ENCODE peak calls at places on chromosome 22, in eight cellular contexts. L, E, B, T, U, S, F and O are unnamed samples.

GRCh38 chr22:34966980-34967379 is 99.0 kb upstream of the ISX start:
- DNase-seq in L (no peak), E (no peak), B (no peak), T (peak; percentile 41), U (peak; percentile 1), S (no peak), F (no peak), O (no peak)

GRCh38 chr22:23279781-23280180 is 99.5 kb downstream of the BCR start:
- DNase-seq in L (no peak), E (no peak), B (no peak), T (peak; percentile 40), U (no peak), S (no peak), F (no peak), O (no peak)

GRCh38 chr22:40211481-40212052 is 33.8 kb downstream of the TNRC6B start:
- DNase-seq in L (no peak), E (no peak), B (no peak), T (no peak), U (no peak), S (no peak), F (no peak), O (no peak)

GRCh38 chr22:22988150-22988549 is 82.2 kb upstream of the GNAZ start:
- DNase-seq in L (no peak), E (no peak), B (no peak), T (no peak), U (no peak), S (no peak), F (no peak), O (no peak)

GRCh38 chr22:26418620-26419019 is 10.4 kb upstream of the ASPHD2 start:
- DNase-seq in L (no peak), E (no peak), B (no peak), T (no peak), U (no peak), S (no peak), F (no peak), O (no peak)

GRCh38 chr22:32200752-32201151 is 4.1 kb downstream of the RFPL2 start:
- DNase-seq in L (no peak), E (no peak), B (no peak), T (no peak), U (no peak), S (no peak), F (peak; percentile 45), O (no peak)

GRCh38 chr22:35140879-35141745 is 75.2 kb downstream of the ISX start:
- DNase-seq in L (no peak), E (no peak), B (no peak), T (no peak), U (no peak), S (no peak), F (peak; percentile 90), O (no peak)

GRCh38 chr22:45889539-45890350 is 87.2 kb downstream of the WNT7B start:
- DNase-seq in L (no peak), E (no peak), B (no peak), T (peak; percentile 63), U (no peak), S (no peak), F (peak; percentile 48), O (no peak)

GRCh38 chr22:19800306-19800705 is 39.7 kb downstream of the TBX1 start:
- DNase-seq in L (no peak), E (no peak), B (no peak), T (no peak), U (no peak), S (no peak), F (no peak), O (no peak)

GRCh38 chr22:19799322-19800190 is 39.0 kb downstream of the TBX1 start:
- DNase-seq in L (peak; percentile 90), E (peak; percentile 22), B (no peak), T (peak; percentile 97), U (no peak), S (no peak), F (peak; percentile 40), O (no peak)

GRCh38 chr22:19802001-19802880 is 41.7 kb downstream of the TBX1 start:
- DNase-seq in L (no peak), E (no peak), B (no peak), T (no peak), U (no peak), S (no peak), F (no peak), O (no peak)

GRCh38 chr22:19801340-19802000 is 40.9 kb downstream of the TBX1 start:
- DNase-seq in L (peak; percentile 58), E (no peak), B (no peak), T (peak; percentile 88), U (no peak), S (no peak), F (no peak), O (no peak)

GRCh38 chr22:19800761-19801244 is 40.2 kb downstream of the TBX1 start:
- DNase-seq in L (no peak), E (no peak), B (no peak), T (peak; percentile 44), U (no peak), S (no peak), F (peak; percentile 63), O (no peak)
- TF ChIP-seq CTCF in L (no peak), E (peak; percentile 25), B (no peak), T (peak; percentile 30), U (no peak), S (no peak), F (peak; percentile 63), O (peak; percentile 51)

GRCh38 chr22:29673361-29673760 is 46.4 kb upstream of the CABP7 start:
- DNase-seq in L (no peak), E (no peak), B (no peak), T (no peak), U (no peak), S (no peak), F (no peak), O (no peak)
- TF ChIP-seq CTCF in L (no peak), E (no peak), B (no peak), T (no peak), U (no peak), S (no peak), F (no peak), O (no peak)

GRCh38 chr22:38842512-38843200 is 1.2 kb downstream of the NPTXR start:
- DNase-seq in L (no peak), E (no peak), B (no peak), T (no peak), U (no peak), S (no peak), F (no peak), O (no peak)

GRCh38 chr22:38841635-38842034 is 2.2 kb downstream of the NPTXR start:
- DNase-seq in L (no peak), E (no peak), B (no peak), T (no peak), U (no peak), S (no peak), F (no peak), O (no peak)

GRCh38 chr22:38844661-38845367 is 986 bp upstream of the NPTXR start:
- DNase-seq in L (no peak), E (no peak), B (no peak), T (peak; percentile 86), U (no peak), S (no peak), F (no peak), O (no peak)

GRCh38 chr22:38843716-38844660 is at the start of gene NPTXR:
- DNase-seq in L (peak; percentile 61), E (no peak), B (peak; percentile 47), T (peak; percentile 50), U (peak; percentile 53), S (peak; percentile 36), F (peak; percentile 69), O (peak; percentile 40)

GRCh38 chr22:38843201-38843715 is 570 bp downstream of the NPTXR start:
- DNase-seq in L (peak; percentile 63), E (no peak), B (peak; percentile 54), T (peak; percentile 83), U (peak; percentile 55), S (peak; percentile 56), F (peak; percentile 73), O (peak; percentile 48)
- TF ChIP-seq CTCF in L (no peak), E (peak; percentile 53), B (no peak), T (peak; percentile 23), U (peak; percentile 34), S (no peak), F (peak; percentile 30), O (peak; percentile 51)

DNA sequence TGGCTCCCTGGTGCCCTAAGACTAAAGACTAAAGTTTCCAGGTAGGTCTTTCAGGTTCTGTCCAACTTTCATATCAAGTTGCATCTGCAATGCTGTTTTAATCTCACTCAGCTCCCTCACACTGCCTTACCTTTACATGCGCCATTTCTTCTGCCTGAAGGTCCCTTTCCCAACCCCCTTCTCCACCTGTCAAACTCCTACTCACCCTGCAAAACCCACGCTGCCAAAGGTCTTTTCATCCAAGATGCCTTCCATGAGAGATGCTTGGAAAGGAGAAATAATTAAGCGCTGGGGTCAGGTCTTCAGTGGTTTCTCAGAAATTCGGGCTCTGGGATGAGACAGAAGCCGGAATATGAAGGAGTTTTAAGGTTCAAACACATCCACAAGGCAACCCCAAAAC is 95.1 kb downstream of the MN1 start:
- DNase-seq in L (no peak), E (no peak), B (no peak), T (no peak), U (no peak), S (no peak), F (no peak), O (no peak)
- TF ChIP-seq CTCF in L (no peak), E (no peak), B (no peak), T (no peak), U (no peak), S (no peak), F (no peak), O (no peak)

GRCh38 chr22:37225481-37225880 is 13.2 kb upstream of the SSTR3 start:
- DNase-seq in L (no peak), E (no peak), B (no peak), T (peak; percentile 7), U (no peak), S (no peak), F (no peak), O (no peak)
- TF ChIP-seq CTCF in L (no peak), E (no peak), B (no peak), T (no peak), U (no peak), S (no peak), F (peak; percentile 52), O (no peak)

GRCh38 chr22:44622685-44623084 is 79.3 kb upstream of the PRR5 start:
- DNase-seq in L (no peak), E (no peak), B (no peak), T (no peak), U (no peak), S (no peak), F (no peak), O (no peak)

GRCh38 chr22:44624689-44625420 is 77.1 kb upstream of the PRR5 start:
- DNase-seq in L (no peak), E (no peak), B (no peak), T (no peak), U (no peak), S (no peak), F (no peak), O (no peak)

GRCh38 chr22:44622147-44622427 is 79.9 kb upstream of the PRR5 start:
- DNase-seq in L (no peak), E (no peak), B (peak; percentile 44), T (no peak), U (no peak), S (no peak), F (no peak), O (no peak)

GRCh38 chr22:44625421-44625760 is 76.6 kb upstream of the PRR5 start:
- DNase-seq in L (no peak), E (no peak), B (no peak), T (no peak), U (no peak), S (no peak), F (no peak), O (no peak)

GRCh38 chr22:44623771-44624510 is 78.1 kb upstream of the PRR5 start:
- DNase-seq in L (no peak), E (no peak), B (peak; percentile 35), T (peak; percentile 20), U (peak; percentile 30), S (no peak), F (peak; percentile 65), O (no peak)
- TF ChIP-seq CTCF in L (no peak), E (peak; percentile 53), B (no peak), T (peak; percentile 48), U (peak; percentile 65), S (no peak), F (peak; percentile 84), O (peak; percentile 52)